ENCODE peak calls at places on chromosome 16, in five cellular contexts. A is astrocyte of the spinal cord, G is naive B cell, F is 8988T, Q is T-helper 17 cell. M is an unnamed sample.

GRCh38 chr16:56451753-56452689 is 667 bp downstream of the OGFOD1 start:
- DNase-seq in Q (no peak), G (no peak), A (peak), F (no peak), M (no peak)

GRCh38 chr16:27824786-27825185 is 238.7 kb downstream of the GSG1L start:
- DNase-seq in G (no peak), F (no peak), A (no peak), Q (no peak), M (no peak)

GRCh38 chr16:12390074-12390473 is 413.5 kb downstream of the SNX29 start:
- DNase-seq in G (no peak), A (no peak), F (no peak), Q (no peak), M (no peak)

GRCh38 chr16:73215482-73216377 is 167.8 kb upstream of the ZFHX3 start:
- DNase-seq in G (no peak), Q (no peak), F (no peak), A (no peak), M (no peak)

GRCh38 chr16:2964416-2965223 is 545 bp downstream of the KREMEN2 start:
- DNase-seq in A (no peak), G (peak), Q (peak), F (peak), M (no peak)

GRCh38 chr16:54331241-54332002 is 44.8 kb upstream of the IRX3 start:
- DNase-seq in Q (no peak), F (no peak), G (no peak), A (no peak), M (no peak)

GRCh38 chr16:49283376-49284049 is 1.9 kb upstream of the CBLN1 start:
- DNase-seq in Q (no peak), G (no peak), A (no peak), F (no peak), M (peak)

GRCh38 chr16:54931757-54932660 is 1.3 kb downstream of the IRX5 start:
- DNase-seq in F (peak), G (no peak), A (peak), Q (no peak), M (no peak)

GRCh38 chr16:87792205-87792565 is 26.4 kb upstream of the KLHDC4 start:
- DNase-seq in G (no peak), A (no peak), F (no peak), Q (no peak), M (no peak)

GRCh38 chr16:17229766-17230165 is 241.0 kb downstream of the XYLT1 start:
- DNase-seq in Q (no peak), G (no peak), F (no peak), A (no peak), M (no peak)

GRCh38 chr16:73064996-73065349 is 17.0 kb upstream of the ZFHX3 start:
- DNase-seq in A (no peak), G (no peak), Q (no peak), F (no peak), M (no peak)

GRCh38 chr16:29290631-29291247 is 115.8 kb downstream of the NPIPB11 start:
- DNase-seq in G (peak), Q (peak), A (peak), F (peak), M (peak)

GRCh38 chr16:85082553-85083050 is 29.7 kb downstream of the CIBAR2 start:
- DNase-seq in Q (no peak), F (no peak), A (no peak), G (no peak), M (peak)

M was measured in left lung.